ENCODE peak calls at places on chromosomes 6 and 20, in ten cellular contexts. One of them, this sample, is unnamed.

GRCh38 chr6:45170309-45170708 is 157.8 kb upstream of the RUNX2 start:
- DNase-seq in SJCRH30: no peak
- DNase-seq in globus pallidus: no peak
- DNase-seq in astrocyte of the spinal cord: no peak
- DNase-seq in heart left ventricle: no peak
- DNase-seq in pancreas: no peak
- DNase-seq in ovary: no peak
- DNase-seq in suprapubic skin: no peak
- DNase-seq in nucleus accumbens: no peak
- DNase-seq in NCI-H2081: no peak
- DNase-seq in this sample: no peak

GRCh38 chr6:20110478-20110877 is 101.8 kb downstream of the MBOAT1 start:
- DNase-seq in astrocyte of the spinal cord: no peak
- DNase-seq in NCI-H2081: no peak
- DNase-seq in globus pallidus: no peak
- DNase-seq in suprapubic skin: no peak
- DNase-seq in ovary: no peak
- DNase-seq in SJCRH30: no peak
- DNase-seq in heart left ventricle: no peak
- DNase-seq in pancreas: no peak
- DNase-seq in nucleus accumbens: no peak
- DNase-seq in this sample: no peak

GRCh38 chr20:63320616-63321147 is 27.7 kb downstream of the COL20A1 start:
- DNase-seq in globus pallidus: no peak
- DNase-seq in suprapubic skin: peak; percentile 56
- DNase-seq in NCI-H2081: no peak
- DNase-seq in astrocyte of the spinal cord: no peak
- DNase-seq in pancreas: peak; percentile 11
- DNase-seq in nucleus accumbens: no peak
- DNase-seq in heart left ventricle: peak; percentile 18
- DNase-seq in ovary: no peak
- DNase-seq in SJCRH30: no peak
- DNase-seq in this sample: no peak

GRCh38 chr6:39769012-39769411 is 23.2 kb upstream of the DAAM2 start:
- DNase-seq in suprapubic skin: no peak
- DNase-seq in heart left ventricle: no peak
- DNase-seq in ovary: no peak
- DNase-seq in SJCRH30: no peak
- DNase-seq in globus pallidus: peak; percentile 91
- DNase-seq in pancreas: no peak
- DNase-seq in NCI-H2081: no peak
- DNase-seq in astrocyte of the spinal cord: no peak
- DNase-seq in nucleus accumbens: peak; percentile 66
- DNase-seq in this sample: no peak

GRCh38 chr6:39558079-39558478 is 167.1 kb downstream of the KIF6 start:
- DNase-seq in suprapubic skin: no peak
- DNase-seq in pancreas: no peak
- DNase-seq in NCI-H2081: peak; percentile 61
- DNase-seq in astrocyte of the spinal cord: no peak
- DNase-seq in heart left ventricle: no peak
- DNase-seq in SJCRH30: no peak
- DNase-seq in globus pallidus: no peak
- DNase-seq in ovary: no peak
- DNase-seq in nucleus accumbens: no peak
- DNase-seq in this sample: no peak

GRCh38 chr6:160238786-160239751 is 19.6 kb downstream of the SLC22A2 start:
- DNase-seq in nucleus accumbens: no peak
- DNase-seq in SJCRH30: no peak
- DNase-seq in ovary: no peak
- DNase-seq in astrocyte of the spinal cord: no peak
- DNase-seq in pancreas: no peak
- DNase-seq in suprapubic skin: no peak
- DNase-seq in NCI-H2081: no peak
- DNase-seq in globus pallidus: no peak
- DNase-seq in heart left ventricle: no peak
- DNase-seq in this sample: no peak

GRCh38 chr20:17456226-17456625 is 75.0 kb downstream of the BFSP1 start:
- DNase-seq in nucleus accumbens: no peak
- DNase-seq in suprapubic skin: peak; percentile 13
- DNase-seq in globus pallidus: no peak
- DNase-seq in heart left ventricle: no peak
- DNase-seq in NCI-H2081: no peak
- DNase-seq in SJCRH30: peak; percentile 35
- DNase-seq in pancreas: no peak
- DNase-seq in astrocyte of the spinal cord: no peak
- DNase-seq in ovary: no peak
- DNase-seq in this sample: no peak

GRCh38 chr6:33678246-33678931 is 33.1 kb downstream of the UQCC2 start:
- DNase-seq in suprapubic skin: no peak
- DNase-seq in SJCRH30: no peak
- DNase-seq in globus pallidus: no peak
- DNase-seq in NCI-H2081: no peak
- DNase-seq in pancreas: no peak
- DNase-seq in ovary: no peak
- DNase-seq in nucleus accumbens: no peak
- DNase-seq in astrocyte of the spinal cord: no peak
- DNase-seq in heart left ventricle: no peak
- DNase-seq in this sample: no peak

GRCh38 chr6:35258858-35259193 is 709 bp upstream of the ZNF76 start:
- DNase-seq in SJCRH30: no peak
- DNase-seq in ovary: no peak
- DNase-seq in heart left ventricle: no peak
- DNase-seq in suprapubic skin: peak; percentile 82
- DNase-seq in astrocyte of the spinal cord: peak; percentile 72
- DNase-seq in pancreas: no peak
- DNase-seq in nucleus accumbens: no peak
- DNase-seq in NCI-H2081: peak; percentile 67
- DNase-seq in globus pallidus: no peak
- DNase-seq in this sample: no peak